ENCODE peak calls at places on chromosome 4, in six cellular contexts. Q is dorsolateral prefrontal cortex, N is epithelial cell of esophagus, Z is GM10248, L is lower leg skin, S is lung. U is an unnamed sample.
A peak's percentile ranks its signal among the peaks of the same experiment; 100 is the strongest.

GRCh38 chr4:187380181-187380581 is 615.4 kb upstream of the ZFP42 start:
- DNase-seq in Q (no peak), N (peak; percentile 61), Z (no peak), L (no peak), S (peak; percentile 28), U (no peak)

GRCh38 chr4:151678048-151678853 is 82.6 kb downstream of the GATB start:
- DNase-seq in Q (no peak), N (no peak), Z (no peak), L (peak; percentile 50), S (no peak), U (no peak)

GRCh38 chr4:95362906-95363578 is 185.7 kb downstream of the UNC5C start:
- DNase-seq in Q (no peak), N (peak; percentile 4), Z (no peak), L (no peak), S (no peak), U (no peak)

GRCh38 chr4:2262944-2263250 is 988 bp upstream of the MXD4 start:
- DNase-seq in Q (no peak), N (no peak), Z (no peak), L (no peak), S (no peak), U (no peak)

GRCh38 chr4:47852121-47852520 is 14.3 kb upstream of the CORIN start:
- DNase-seq in Q (no peak), N (no peak), Z (no peak), L (no peak), S (no peak), U (no peak)

GRCh38 chr4:154004859-154005520 is 216.1 kb upstream of the SFRP2 start:
- DNase-seq in Q (no peak), N (peak; percentile 51), Z (no peak), L (no peak), S (no peak), U (no peak)

GRCh38 chr4:77893451-77893850 is 30.8 kb downstream of the MRPL1 start:
- DNase-seq in Q (no peak), N (no peak), Z (no peak), L (no peak), S (no peak), U (no peak)

GRCh38 chr4:31045724-31046318 is 325.7 kb downstream of the PCDH7 start:
- DNase-seq in Q (no peak), N (peak; percentile 69), Z (no peak), L (no peak), S (peak; percentile 30), U (no peak)

GRCh38 chr4:78496021-78496643 is 55.4 kb upstream of the ANXA3 start:
- DNase-seq in Q (no peak), N (no peak), Z (no peak), L (no peak), S (no peak), U (no peak)

GRCh38 chr4:186500721-186501304 is 54.6 kb downstream of the MTNR1A start:
- DNase-seq in Q (no peak), N (no peak), Z (no peak), L (no peak), S (peak; percentile 52), U (no peak)

GRCh38 chr4:150264595-150265141 is 186.4 kb downstream of the DCLK2 start:
- DNase-seq in Q (no peak), N (no peak), Z (no peak), L (no peak), S (no peak), U (no peak)

GRCh38 chr4:78131403-78131802 is 74.3 kb downstream of the FRAS1 start:
- DNase-seq in Q (no peak), N (no peak), Z (no peak), L (no peak), S (no peak), U (no peak)

GRCh38 chr4:98468744-98469143 is 189.7 kb downstream of the TSPAN5 start:
- DNase-seq in Q (peak; percentile 66), N (no peak), Z (no peak), L (peak; percentile 84), S (no peak), U (no peak)

DNA sequence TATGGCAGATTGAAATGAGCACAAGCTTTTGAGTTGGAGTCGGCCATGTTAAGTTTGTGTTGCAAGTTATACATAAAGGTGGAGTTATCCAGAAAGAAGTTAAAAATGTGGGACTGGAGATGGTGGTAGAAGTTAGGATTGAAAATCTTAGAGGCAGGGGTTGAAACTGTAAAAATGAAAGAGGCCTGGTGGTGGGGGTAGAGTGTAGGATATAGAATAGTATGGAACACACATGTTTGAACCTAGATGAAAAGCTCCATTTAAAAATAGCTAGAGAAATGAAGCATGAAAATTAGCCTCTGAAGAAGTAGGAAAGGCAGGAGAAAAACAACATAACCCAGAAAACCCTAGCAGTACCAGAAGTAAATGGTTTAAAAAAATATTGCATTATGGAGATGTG is 131.8 kb upstream of the ENPEP start:
- DNase-seq in Q (no peak), N (peak; percentile 19), Z (no peak), L (no peak), S (no peak), U (no peak)
- TF ChIP-seq CTCF in Q (no peak), N (peak; percentile 43), Z (peak; percentile 10), L (no peak), S (no peak), U (peak; percentile 46)

DNA sequence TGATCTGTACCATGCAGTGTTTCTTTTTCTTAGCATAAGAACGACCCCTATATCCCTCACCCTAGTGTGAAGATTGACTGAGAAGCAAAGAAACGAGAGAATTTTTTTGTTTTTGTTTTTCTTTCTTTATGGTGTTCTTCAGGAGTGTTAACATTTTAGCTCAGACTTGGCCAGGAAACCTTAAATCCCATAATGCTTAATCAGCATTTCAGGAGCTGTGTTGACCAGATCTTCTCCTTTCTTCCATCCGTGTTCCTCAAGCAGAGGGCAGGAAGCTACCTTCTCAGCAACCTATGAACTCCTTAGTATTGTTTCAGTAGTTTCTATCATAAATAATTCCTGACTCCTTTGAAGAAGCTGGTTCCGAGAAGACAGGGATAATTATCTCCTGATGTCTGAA is 1501.5 kb downstream of the STIM2 start:
- DNase-seq in Q (no peak), N (no peak), Z (no peak), L (no peak), S (no peak), U (no peak)
- TF ChIP-seq CTCF in Q (no peak), N (no peak), Z (no peak), L (no peak), S (no peak), U (no peak)

DNA sequence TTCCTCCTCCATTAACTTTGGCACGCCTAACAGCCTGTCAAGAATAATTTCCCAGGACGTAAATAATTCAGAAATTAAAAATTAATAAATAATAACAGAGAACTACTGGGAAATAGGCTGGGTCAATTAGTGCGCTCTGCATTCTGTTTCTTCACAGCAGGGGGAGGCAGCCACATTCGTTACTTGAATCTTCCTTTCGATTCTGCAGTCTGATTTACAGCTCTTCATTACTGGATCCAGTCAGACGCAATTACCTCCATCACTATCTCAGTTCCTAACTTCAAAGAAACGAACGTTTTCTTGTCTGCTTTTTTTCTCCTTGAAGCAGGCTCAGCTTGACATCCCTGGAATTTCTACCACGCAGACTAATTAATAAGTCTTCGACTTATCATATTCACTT is 9.0 kb upstream of the RPL34 start:
- DNase-seq in Q (no peak), N (no peak), Z (no peak), L (no peak), S (no peak), U (no peak)
- TF ChIP-seq CTCF in Q (peak; percentile 37), N (no peak), Z (no peak), L (no peak), S (no peak), U (no peak)

GRCh38 chr4:16278178-16278577 is 51.9 kb upstream of the TAPT1 start:
- DNase-seq in Q (no peak), N (no peak), Z (no peak), L (no peak), S (no peak), U (no peak)
- TF ChIP-seq CTCF in Q (no peak), N (no peak), Z (no peak), L (no peak), S (no peak), U (peak; percentile 7)

GRCh38 chr4:90570615-90571014 is 443.4 kb downstream of the CCSER1 start:
- DNase-seq in Q (no peak), N (no peak), Z (no peak), L (no peak), S (no peak), U (no peak)
- TF ChIP-seq CTCF in Q (no peak), N (no peak), Z (no peak), L (no peak), S (no peak), U (no peak)

U was measured in D721Med.